ENCODE peak calls at places on chromosomes 1 and 21, in six cellular contexts. B is GM13977; S is stimulated activated CD4-positive, alpha-beta T cell treated with anti-CD3 and anti-CD28 coated beads, Interleukin-1b, Interleukin-23, amount 100 ng/mL, for 4 hours; F is left ventricle myocardium superior; O is effector memory CD4-positive, alpha-beta T cell; Y is lung microvascular endothelial cell. M is an unnamed sample.

GRCh38 chr1:78843111-78843908 is 163.2 kb downstream of the ADGRL4 start:
- DNase-seq in O (no peak), S (no peak), Y (peak), F (no peak), B (no peak), M (peak)

GRCh38 chr1:223844962-223845809 is 561 bp downstream of the TP53BP2 start:
- DNase-seq in S (peak), F (peak), O (peak), B (peak), Y (peak), M (peak)

GRCh38 chr1:84382127-84382526 is 16.2 kb upstream of the DNASE2B start:
- DNase-seq in S (no peak), B (no peak), O (no peak), F (no peak), Y (peak), M (no peak)

GRCh38 chr1:227896710-227897655 is 50.7 kb downstream of the WNT9A start:
- DNase-seq in F (peak), O (no peak), Y (no peak), B (no peak), S (no peak), M (no peak)

GRCh38 chr1:235989105-235989504 is 75.8 kb downstream of the NID1 start:
- DNase-seq in Y (no peak), B (no peak), S (no peak), F (no peak), O (no peak), M (no peak)

GRCh38 chr1:6205849-6206845 is at the start of gene RNF207:
- DNase-seq in O (peak), F (peak), S (peak), Y (peak), B (peak), M (peak)

GRCh38 chr21:46124926-46125845 is 27.3 kb downstream of the COL6A2 start:
- DNase-seq in S (no peak), F (peak), Y (no peak), B (no peak), O (no peak), M (no peak)

GRCh38 chr21:32463889-32464300 is 51.4 kb downstream of the EVA1C start:
- DNase-seq in F (no peak), B (no peak), Y (peak), O (no peak), S (no peak), M (peak)

GRCh38 chr1:44964396-44964795 is 22.0 kb downstream of the EIF2B3 start:
- DNase-seq in Y (no peak), F (no peak), S (no peak), B (no peak), O (no peak), M (no peak)

GRCh38 chr1:119966681-119967080 is 70.4 kb upstream of the ADAM30 start:
- DNase-seq in S (no peak), O (no peak), Y (no peak), F (no peak), B (no peak), M (no peak)

GRCh38 chr1:233879841-233880240 is 24.6 kb upstream of the SLC35F3 start:
- DNase-seq in S (no peak), B (no peak), Y (no peak), F (no peak), O (no peak), M (no peak)

GRCh38 chr1:45172015-45172414 is 34.4 kb downstream of the ZSWIM5 start:
- DNase-seq in F (no peak), B (no peak), Y (no peak), O (no peak), S (no peak), M (peak)

GRCh38 chr21:44706706-44707615 is 4.4 kb downstream of the TSPEAR start:
- DNase-seq in Y (no peak), F (no peak), O (no peak), S (no peak), B (peak), M (no peak)

GRCh38 chr1:155648207-155649147 is 38.5 kb downstream of the MSTO1 start:
- DNase-seq in S (no peak), B (no peak), O (no peak), F (no peak), Y (peak), M (peak)

GRCh38 chr1:182149411-182149965 is 88.0 kb upstream of the ZNF648 start:
- DNase-seq in F (no peak), Y (peak), B (peak), S (no peak), O (no peak), M (no peak)